ENCODE peak calls at places on chromosomes 16 and 17, in four cellular contexts. O, U, M and D are unnamed samples.

GRCh38 chr16:50692999-50693781 is at the start of gene NOD2:
- DNase-seq in O (no peak), U (peak; percentile 9), M (peak; percentile 63), D (no peak)

GRCh38 chr16:59545666-59546065 is 811.5 kb upstream of the GOT2 start:
- DNase-seq in O (peak; percentile 52), U (no peak), M (no peak), D (no peak)

GRCh38 chr16:25151996-25152395 is 40.5 kb downstream of the LCMT1 start:
- DNase-seq in O (peak; percentile 95), U (peak; percentile 51), M (no peak), D (peak; percentile 91)

GRCh38 chr17:36069131-36069530 is 5.1 kb downstream of the CCL18 start:
- DNase-seq in O (no peak), U (no peak), M (no peak), D (no peak)

GRCh38 chr16:2499890-2500633 is 13.7 kb upstream of the ATP6V0C start:
- DNase-seq in O (no peak), U (no peak), M (no peak), D (no peak)

GRCh38 chr17:7838291-7839075 is 4.5 kb downstream of the KDM6B start:
- DNase-seq in O (peak; percentile 75), U (peak; percentile 93), M (peak; percentile 92), D (peak; percentile 48)

GRCh38 chr16:87392823-87393679 is 915 bp downstream of the MAP1LC3B start:
- DNase-seq in O (peak; percentile 59), U (peak; percentile 56), M (peak; percentile 68), D (peak; percentile 56)

GRCh38 chr17:41367426-41368075 is 2.1 kb downstream of the KRT33B start:
- DNase-seq in O (peak; percentile 89), U (peak; percentile 13), M (no peak), D (peak; percentile 23)

GRCh38 chr16:72878301-72879269 is 169.3 kb downstream of the ZFHX3 start:
- DNase-seq in O (peak; percentile 80), U (peak; percentile 88), M (no peak), D (peak; percentile 57)

DNA sequence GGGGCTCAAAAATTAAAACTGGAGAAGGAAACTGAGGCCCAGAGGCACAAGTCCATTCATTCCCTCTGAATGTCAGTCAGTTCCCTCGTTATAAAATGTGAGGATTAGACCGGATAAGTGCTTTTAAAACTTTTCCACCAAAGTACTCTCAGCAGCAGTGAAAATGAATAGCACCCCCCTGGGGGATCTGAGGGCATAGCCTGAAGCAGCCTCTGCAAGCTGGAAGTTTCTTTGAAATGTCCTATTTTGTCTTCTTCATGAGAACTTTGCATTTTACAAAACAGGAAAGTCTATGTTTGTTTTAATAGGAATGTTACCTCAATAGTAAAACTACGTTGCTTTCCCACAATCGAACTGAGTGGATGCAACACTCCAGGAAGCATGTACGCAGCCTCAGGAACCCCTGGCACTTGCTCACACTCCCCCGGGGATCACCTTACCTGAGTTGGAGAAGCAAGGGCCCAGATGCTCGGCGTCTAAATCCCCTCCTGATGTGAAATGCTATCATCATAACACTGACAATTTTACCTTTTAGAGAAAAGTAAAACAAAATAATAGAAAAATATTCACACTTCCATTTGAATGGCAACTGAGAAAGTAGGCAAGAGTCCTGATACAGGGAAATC is 272.9 kb downstream of the CEP112 start:
- DNase-seq in O (no peak), U (peak; percentile 35), M (peak; percentile 52), D (no peak)
- TF ChIP-seq CTCF in O (peak; percentile 23), U (peak; percentile 34), M (peak; percentile 45), D (peak; percentile 24)

DNA sequence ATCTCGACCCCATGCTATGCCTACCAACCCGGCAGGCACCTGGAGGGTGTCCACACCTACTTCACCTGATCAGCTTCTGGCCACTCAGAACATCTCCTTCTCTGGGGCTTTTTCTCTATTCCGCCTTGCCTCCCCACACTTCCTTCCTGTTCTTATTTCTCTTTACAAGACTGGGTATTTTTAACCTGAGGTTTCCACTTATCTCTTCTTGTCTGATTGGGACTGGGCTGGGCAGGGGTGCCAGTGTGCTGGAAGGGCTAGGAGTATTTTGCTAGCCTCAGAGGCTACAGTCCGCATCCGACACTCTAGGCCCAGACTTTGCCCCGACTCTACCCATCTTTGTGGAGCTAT is 26.2 kb upstream of the ZNF652 start:
- DNase-seq in O (no peak), U (no peak), M (no peak), D (no peak)
- H3K4me3 ChIP-seq in O (no peak overlapping the region), U (no peak overlapping the region), M (no peak overlapping the region), D (no peak overlapping the region)

GRCh38 chr17:48500435-48501426 is 30.1 kb downstream of the HOXB1 start:
- DNase-seq in O (peak; percentile 59), U (peak; percentile 56), M (no peak), D (no peak)
- TF ChIP-seq CTCF in O (peak; percentile 18), U (no peak), M (no peak), D (no peak)

GRCh38 chr16:22183901-22184614 is 21.8 kb downstream of the SDR42E2 start:
- DNase-seq in O (no peak), U (no peak), M (peak; percentile 53), D (no peak)

GRCh38 chr16:22181843-22182242 is 19.5 kb downstream of the SDR42E2 start:
- DNase-seq in O (no peak), U (no peak), M (no peak), D (no peak)

GRCh38 chr16:22184615-22184968 is 21.5 kb upstream of the EEF2K start:
- DNase-seq in O (no peak), U (no peak), M (no peak), D (no peak)

GRCh38 chr16:22183335-22183734 is 21.0 kb downstream of the SDR42E2 start:
- DNase-seq in O (no peak), U (no peak), M (no peak), D (no peak)

GRCh38 chr16:22181426-22181825 is 19.1 kb downstream of the SDR42E2 start:
- DNase-seq in O (no peak), U (no peak), M (no peak), D (no peak)
- H3K4me3 ChIP-seq in O (no peak overlapping the region), U (no peak overlapping the region), M (no peak overlapping the region), D (no peak overlapping the region)

GRCh38 chr17:54977744-54978143 is 9.2 kb downstream of the STXBP4 start:
- DNase-seq in O (no peak), U (no peak), M (no peak), D (no peak)

GRCh38 chr17:54979657-54980056 is 11.1 kb downstream of the STXBP4 start:
- DNase-seq in O (no peak), U (no peak), M (no peak), D (no peak)

GRCh38 chr17:54972406-54973138 is 4.0 kb downstream of the STXBP4 start:
- DNase-seq in O (no peak), U (peak; percentile 5), M (no peak), D (no peak)

GRCh38 chr17:54974758-54975157 is 6.2 kb downstream of the STXBP4 start:
- DNase-seq in O (no peak), U (no peak), M (no peak), D (no peak)

DNA sequence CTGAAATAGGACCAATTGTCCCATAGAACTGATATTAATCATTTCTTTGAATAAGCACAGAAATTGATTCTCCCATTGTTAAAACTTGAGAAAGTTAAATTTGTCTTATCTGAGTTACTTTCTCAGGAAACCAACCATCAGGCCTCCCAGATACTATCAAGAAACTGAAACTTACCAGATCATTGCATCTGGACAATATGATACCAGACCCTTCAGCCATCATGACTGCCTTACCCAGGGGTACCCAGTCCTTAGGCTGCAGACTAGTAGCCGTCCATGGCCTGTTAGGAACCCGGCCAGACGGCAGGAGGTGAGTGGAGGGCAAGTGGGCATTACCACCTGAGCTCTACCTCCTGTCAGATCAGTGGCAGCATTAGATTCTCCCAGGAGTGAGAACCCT is 7.8 kb downstream of the STXBP4 start:
- DNase-seq in O (no peak), U (no peak), M (no peak), D (no peak)
- TF ChIP-seq CTCF in O (no peak), U (no peak), M (no peak), D (no peak)

DNA sequence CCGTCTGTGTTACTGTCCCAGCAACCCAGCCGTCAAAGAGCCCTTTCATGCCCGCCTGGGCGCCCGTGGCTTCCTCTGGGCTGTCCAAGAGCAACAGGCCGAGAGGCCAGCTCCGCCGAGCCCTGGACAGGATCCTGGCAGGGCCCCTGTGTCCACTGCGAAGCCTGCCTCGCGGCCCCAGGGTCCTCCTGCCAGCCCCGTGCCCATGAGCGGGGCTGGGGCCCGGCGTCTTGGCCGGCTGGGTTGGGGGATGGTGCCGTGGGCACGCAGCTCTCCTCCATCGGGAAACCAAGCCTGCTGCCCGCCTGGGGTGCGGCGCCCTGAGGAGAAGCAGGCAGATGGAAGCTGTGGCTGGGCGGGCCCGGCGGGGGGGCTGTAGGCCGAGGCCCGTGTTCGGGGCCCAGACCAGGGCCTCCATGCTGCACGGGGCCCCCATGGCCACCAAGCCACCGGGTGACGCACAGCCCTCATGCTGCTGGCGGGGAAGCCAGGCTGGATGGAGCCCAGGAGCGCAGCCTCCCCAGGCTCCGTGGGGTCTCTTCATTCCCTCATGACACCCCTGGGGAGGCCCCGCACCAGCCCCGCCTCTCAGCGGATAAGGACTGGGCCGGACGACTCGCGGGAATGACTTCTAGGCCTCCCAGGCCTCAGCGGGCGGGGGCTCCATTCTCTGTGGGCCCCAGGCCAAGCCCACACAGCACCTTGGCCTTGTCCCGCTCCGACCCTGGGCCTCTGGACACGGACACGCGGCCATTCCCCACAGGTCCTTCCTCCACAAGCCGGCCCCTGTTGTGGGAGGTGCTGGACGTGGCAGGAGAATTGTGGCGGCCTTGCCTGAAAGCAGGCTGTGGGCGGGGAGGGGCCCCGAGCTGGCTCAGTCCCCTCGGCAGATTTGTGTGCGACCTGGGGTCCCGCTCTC is at the start of gene C1QTNF8:
- DNase-seq in O (no peak), U (no peak), M (no peak), D (no peak)
- H3K4me3 ChIP-seq in O (no peak within 1 kb of the TSS), U (no peak within 1 kb of the TSS), M (no peak within 1 kb of the TSS), D (no peak within 1 kb of the TSS)

GRCh38 chr16:26762596-26762995 is 304.1 kb upstream of the C16orf82 start:
- DNase-seq in O (no peak), U (no peak), M (peak; percentile 30), D (no peak)

GRCh38 chr16:26770547-26770946 is 296.2 kb upstream of the C16orf82 start:
- DNase-seq in O (no peak), U (no peak), M (no peak), D (no peak)

DNA sequence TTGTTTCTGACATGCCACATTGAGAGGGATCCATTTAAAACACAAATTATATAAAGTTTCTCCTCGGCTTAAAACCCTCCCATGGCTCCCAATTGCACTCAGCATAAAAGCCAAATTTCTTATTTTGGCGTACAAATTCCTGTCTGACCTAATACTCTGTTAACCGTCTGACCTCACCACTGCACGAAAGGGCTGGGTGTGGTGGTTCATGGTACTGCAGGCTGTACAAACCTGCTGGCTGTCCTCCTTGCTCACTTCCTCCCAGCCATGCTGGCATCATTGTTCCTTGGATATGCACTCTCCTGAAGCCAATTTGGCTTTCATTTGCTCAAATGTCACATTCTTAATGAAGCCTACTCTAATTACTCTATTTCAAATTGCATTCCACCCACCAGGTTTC is 301.6 kb upstream of the C16orf82 start:
- DNase-seq in O (no peak), U (no peak), M (peak; percentile 24), D (peak; percentile 12)
- TF ChIP-seq CTCF in O (peak; percentile 21), U (peak; percentile 25), M (peak; percentile 42), D (peak; percentile 34)